ENCODE peak calls at places on chromosomes 11 and 22, in seven cellular contexts. V is lower leg skin, Q is thyroid gland, K is adrenal gland, Y is H54, N is spleen, R is A549. Z is an unnamed sample.

GRCh38 chr22:25368271-25368670 is 148.8 kb downstream of the CRYBB2 start:
- DNase-seq in V (no peak), Q (no peak), K (peak; percentile 71), Y (peak; percentile 53), N (no peak), R (no peak), Z (no peak)

GRCh38 chr11:2471804-2472096 is 26.9 kb downstream of the KCNQ1 start:
- DNase-seq in V (peak; percentile 26), Q (no peak), K (no peak), Y (no peak), N (no peak), R (no peak), Z (no peak)

GRCh38 chr11:45045692-45046471 is 95.2 kb upstream of the TP53I11 start:
- DNase-seq in V (peak; percentile 95), Q (peak; percentile 14), K (peak; percentile 65), Y (peak; percentile 69), N (peak; percentile 86), R (peak; percentile 69), Z (peak; percentile 56)

GRCh38 chr22:39178206-39179111 is 26.0 kb upstream of the CBX7 start:
- DNase-seq in V (peak; percentile 75), Q (no peak), K (no peak), Y (no peak), N (peak; percentile 41), R (no peak), Z (no peak)

GRCh38 chr22:48635825-48636224 is 1191.8 kb downstream of the BRD1 start:
- DNase-seq in V (no peak), Q (no peak), K (no peak), Y (no peak), N (no peak), R (no peak), Z (no peak)

GRCh38 chr11:44188643-44189042 is 93.2 kb downstream of the EXT2 start:
- DNase-seq in V (no peak), Q (no peak), K (no peak), Y (no peak), N (no peak), R (no peak), Z (no peak)

GRCh38 chr11:705646-706438 is at the start of gene EPS8L2:
- DNase-seq in V (no peak), Q (peak; percentile 80), K (peak; percentile 30), Y (no peak), N (peak; percentile 81), R (no peak), Z (no peak)

GRCh38 chr11:29260939-29261705 is 755.7 kb downstream of the KCNA4 start:
- DNase-seq in V (no peak), Q (no peak), K (no peak), Y (peak; percentile 12), N (no peak), R (peak; percentile 15), Z (no peak)

GRCh38 chr11:29173660-29174062 is 843.2 kb downstream of the KCNA4 start:
- DNase-seq in V (no peak), Q (no peak), K (no peak), Y (no peak), N (no peak), R (peak; percentile 18), Z (no peak)

GRCh38 chr11:27319065-27319464 is 44.0 kb downstream of the CCDC34 start:
- DNase-seq in V (no peak), Q (no peak), K (peak; percentile 13), Y (peak; percentile 23), N (no peak), R (peak; percentile 58), Z (no peak)

GRCh38 chr11:38014405-38014804 is 1416.4 kb upstream of the RAG2 start:
- DNase-seq in V (no peak), Q (no peak), K (no peak), Y (no peak), N (no peak), R (no peak), Z (no peak)

GRCh38 chr22:45341503-45341902 is 31.8 kb downstream of the FAM118A start:
- DNase-seq in V (no peak), Q (peak; percentile 69), K (no peak), Y (no peak), N (no peak), R (no peak), Z (no peak)

GRCh38 chr11:104343578-104343977 is 179.6 kb upstream of the PDGFD start:
- DNase-seq in V (no peak), Q (no peak), K (no peak), Y (no peak), N (no peak), R (peak; percentile 0), Z (no peak)

GRCh38 chr11:2801711-2802388 is 83.7 kb downstream of the CDKN1C start:
- DNase-seq in V (peak; percentile 82), Q (peak; percentile 0), K (peak; percentile 1), Y (no peak), N (peak; percentile 71), R (no peak), Z (peak; percentile 5)

GRCh38 chr11:118176400-118177134 is at the start of gene SCN2B:
- DNase-seq in V (no peak), Q (no peak), K (no peak), Y (no peak), N (no peak), R (no peak), Z (no peak)

GRCh38 chr11:118174006-118174567 is 2.4 kb downstream of the SCN2B start:
- DNase-seq in V (no peak), Q (no peak), K (no peak), Y (no peak), N (no peak), R (no peak), Z (no peak)

GRCh38 chr11:118175600-118176399 is 639 bp downstream of the SCN2B start:
- DNase-seq in V (no peak), Q (no peak), K (no peak), Y (no peak), N (no peak), R (no peak), Z (no peak)

GRCh38 chr11:118172356-118172755 is 4.1 kb downstream of the SCN2B start:
- DNase-seq in V (no peak), Q (no peak), K (no peak), Y (no peak), N (no peak), R (no peak), Z (no peak)

DNA sequence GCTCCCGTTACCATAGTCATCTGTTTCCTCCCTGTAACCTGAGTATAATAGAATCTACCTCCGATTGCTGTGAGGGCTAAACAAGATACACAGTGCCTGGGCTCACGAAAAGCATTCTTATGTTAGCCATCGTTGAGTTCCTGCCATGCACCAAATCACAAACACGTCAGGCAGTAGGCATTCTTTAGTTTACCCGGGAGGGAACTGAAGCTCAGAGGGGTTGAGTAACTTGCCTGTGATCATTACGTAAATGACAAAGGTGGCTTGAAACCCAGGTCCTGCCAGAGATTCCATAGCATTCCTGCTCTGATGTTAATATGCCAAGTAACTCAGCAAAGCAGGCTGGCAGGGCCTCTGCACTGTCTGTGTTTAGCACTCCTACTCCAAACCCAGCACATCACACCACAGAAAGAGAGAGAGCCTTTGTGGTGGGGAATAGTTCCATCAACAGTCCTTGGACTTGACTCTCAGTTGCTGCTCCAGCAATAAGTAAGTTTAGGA is 1.4 kb downstream of the SCN2B start:
- DNase-seq in V (no peak), Q (no peak), K (no peak), Y (no peak), N (no peak), R (no peak), Z (peak; percentile 47)
- TF ChIP-seq POLR2A in V (no peak), Q (no peak), K (no peak), Y (no peak), N (no peak), R (no peak), Z (no peak)

DNA sequence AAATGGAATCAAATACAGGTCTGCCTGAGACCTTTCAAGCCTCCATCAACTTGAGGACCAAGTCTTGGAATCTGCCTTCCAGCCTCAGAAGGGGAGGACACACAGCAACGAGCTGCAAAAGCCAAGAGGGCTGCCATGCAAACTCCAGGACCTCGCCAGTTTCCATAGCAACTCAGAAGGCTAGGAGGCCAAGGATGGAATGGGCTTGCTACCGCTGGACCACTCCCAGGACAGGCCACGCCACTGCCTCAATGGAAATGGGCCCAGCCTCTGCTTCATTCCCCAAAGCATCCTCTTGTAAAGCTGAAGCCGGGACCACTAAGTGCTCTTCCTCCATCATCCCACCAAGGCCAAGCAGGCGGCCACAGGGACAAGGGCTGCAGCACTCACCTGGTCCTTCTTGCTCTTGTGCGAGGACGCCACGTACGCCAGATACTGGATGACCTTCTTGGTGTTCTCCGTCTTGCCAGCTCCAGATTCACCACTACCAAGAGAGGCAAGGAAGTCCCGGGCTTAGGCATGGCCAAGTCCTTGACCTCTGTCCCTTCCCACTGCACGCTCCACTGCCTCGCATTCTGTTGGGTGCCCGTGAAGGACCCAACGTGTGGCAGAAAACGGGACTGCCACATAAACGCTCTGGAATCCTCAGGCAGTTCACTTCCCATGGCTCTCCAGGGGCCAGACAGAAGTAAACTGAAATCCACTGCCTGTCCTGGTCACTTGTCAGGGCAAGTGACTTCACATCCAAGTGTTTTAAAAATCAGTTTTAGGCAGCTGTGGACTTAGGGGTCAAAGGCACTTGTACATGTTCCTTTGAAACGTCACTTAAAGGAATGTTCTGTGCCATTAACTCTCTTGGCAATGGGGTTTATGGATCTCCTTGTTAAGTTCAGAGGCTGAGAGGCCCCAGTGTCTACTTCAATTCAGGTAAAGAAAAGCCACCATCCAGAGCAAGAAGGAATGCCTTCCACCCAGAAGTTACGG is 61.3 kb downstream of the MYH9 start:
- DNase-seq in V (no peak), Q (peak; percentile 63), K (no peak), Y (no peak), N (no peak), R (no peak), Z (no peak)
- TF ChIP-seq POLR2A in V (no peak), Q (peak; percentile 9), K (no peak), Y (no peak), N (no peak), R (no peak), Z (no peak)

DNA sequence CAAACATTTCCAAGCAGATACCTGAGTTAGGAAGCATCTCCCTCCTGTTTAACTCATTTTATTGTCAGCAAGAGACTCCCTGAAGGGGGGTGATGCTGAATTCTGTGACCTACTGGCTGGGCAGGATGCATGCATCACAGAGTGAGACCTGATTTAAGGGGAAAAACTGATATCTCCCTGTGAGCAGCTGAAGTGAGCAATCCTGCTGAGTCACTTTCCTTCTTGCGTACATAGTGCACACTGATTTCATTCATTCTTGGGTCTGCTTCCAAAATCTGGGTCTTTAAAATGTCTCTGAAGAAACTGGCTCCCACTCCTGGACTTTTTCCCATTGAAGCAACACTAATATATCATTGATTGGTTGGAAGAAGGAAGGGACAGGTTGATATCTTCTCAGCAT is 23.3 kb downstream of the P4HA3 start:
- DNase-seq in V (no peak), Q (no peak), K (peak; percentile 44), Y (peak; percentile 57), N (no peak), R (peak; percentile 86), Z (no peak)
- TF ChIP-seq POLR2A in V (no peak), Q (no peak), K (no peak), Y (no peak), N (no peak), R (no peak), Z (no peak)

DNA sequence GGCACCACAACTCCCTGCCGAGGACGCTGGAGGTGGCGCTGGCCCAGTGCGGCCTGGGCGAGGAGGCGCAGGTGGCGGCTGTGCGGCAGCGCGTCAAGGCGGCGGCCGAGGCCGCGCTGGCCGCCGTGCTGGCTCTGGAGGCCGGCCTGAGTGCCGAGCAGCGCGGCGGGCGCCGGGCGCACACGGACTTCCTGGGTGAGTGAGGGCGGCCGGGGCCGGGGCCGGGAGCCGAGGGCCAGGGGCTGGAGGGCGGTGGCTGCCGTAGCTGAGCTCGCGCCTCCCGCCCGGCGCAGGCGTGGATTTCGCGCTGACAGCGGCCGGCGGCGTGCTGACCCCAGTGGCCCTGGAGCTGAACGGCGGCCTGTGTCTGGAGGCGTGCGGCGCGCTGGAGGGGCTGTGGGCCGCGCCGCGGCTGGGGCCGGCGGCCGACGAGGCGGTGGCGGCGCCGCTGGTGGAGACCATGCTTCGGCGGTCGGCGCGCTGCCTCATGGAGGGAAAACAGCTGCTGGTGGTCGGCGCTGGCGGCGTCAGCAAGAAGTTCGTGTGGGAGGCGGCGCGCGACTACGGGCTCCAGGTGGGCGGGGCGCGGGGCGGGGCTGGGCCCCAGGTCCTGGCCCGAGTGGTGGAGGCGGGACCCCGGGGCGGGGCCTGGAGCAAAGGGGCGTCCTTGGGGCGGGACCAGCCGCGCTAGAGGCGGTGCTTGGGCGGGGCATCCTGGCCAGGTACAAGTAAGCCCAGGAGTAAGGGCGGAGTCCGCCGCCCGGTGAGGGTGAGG is 5.4 kb downstream of the CARNS1 start:
- DNase-seq in V (peak; percentile 99), Q (peak; percentile 97), K (peak; percentile 97), Y (peak; percentile 78), N (peak; percentile 100), R (peak; percentile 80), Z (peak; percentile 99)
- TF ChIP-seq POLR2A in V (no peak), Q (peak; percentile 87), K (peak; percentile 15), Y (peak; percentile 67), N (peak; percentile 18), R (peak; percentile 61), Z (peak; percentile 81)